ENCODE peak calls at places on chromosome 12, in six cellular contexts. A, D, C, T, H and O are unnamed samples.
A peak's percentile ranks its signal among the peaks of the same experiment; 100 is the strongest.

GRCh38 chr12:4203772-4204376 is 69.7 kb upstream of the CCND2 start:
- DNase-seq in D (no peak), T (peak; percentile 51), A (no peak), C (no peak), H (no peak), O (no peak)

GRCh38 chr12:95829395-95829794 is 29.4 kb upstream of the SNRPF start:
- DNase-seq in T (no peak), H (no peak), A (no peak), C (no peak), D (no peak), O (no peak)

GRCh38 chr12:401235-402126 is at the start of gene CCDC77:
- DNase-seq in T (peak; percentile 94), A (peak; percentile 92), C (peak; percentile 93), D (peak; percentile 93), H (peak; percentile 91), O (no peak)

GRCh38 chr12:22986997-22987396 is 362.0 kb downstream of the ETNK1 start:
- DNase-seq in A (no peak), C (no peak), T (no peak), D (no peak), H (no peak), O (no peak)

GRCh38 chr12:92078167-92079053 is 67.2 kb downstream of the BTG1 start:
- DNase-seq in T (peak; percentile 82), D (peak; percentile 59), H (peak; percentile 84), A (no peak), C (peak; percentile 18), O (peak; percentile 66)

GRCh38 chr12:6949063-6949594 is 2.0 kb upstream of the PTPN6 start:
- DNase-seq in D (no peak), T (no peak), C (no peak), H (no peak), A (no peak), O (no peak)

GRCh38 chr12:27709932-27710591 is 570 bp upstream of the MRPS35 start:
- DNase-seq in A (peak; percentile 46), C (peak; percentile 35), T (peak; percentile 65), D (no peak), H (peak; percentile 35), O (no peak)

GRCh38 chr12:29732211-29732992 is 51.3 kb downstream of the TMTC1 start:
- DNase-seq in C (no peak), D (no peak), T (no peak), A (no peak), H (no peak), O (no peak)

GRCh38 chr12:112842441-112842840 is 50.9 kb downstream of the RPH3A start:
- DNase-seq in T (no peak), H (no peak), A (no peak), D (no peak), C (no peak), O (no peak)

GRCh38 chr12:80422549-80422948 is 21.5 kb upstream of the PTPRQ start:
- DNase-seq in D (no peak), A (no peak), C (no peak), T (no peak), H (no peak), O (no peak)

GRCh38 chr12:52551466-52551865 is 1.5 kb downstream of the KRT71 start:
- DNase-seq in A (no peak), H (no peak), D (no peak), T (no peak), C (no peak), O (no peak)

GRCh38 chr12:53097564-53098353 is at the start of gene IGFBP6:
- DNase-seq in C (peak; percentile 66), D (peak; percentile 81), T (peak; percentile 68), H (no peak), A (no peak), O (peak; percentile 17)

GRCh38 chr12:52685406-52685890 is 5.2 kb upstream of the KRT1 start:
- DNase-seq in T (no peak), A (no peak), D (no peak), C (no peak), H (no peak), O (no peak)

GRCh38 chr12:110983811-110984210 is 63.4 kb upstream of the MYL2 start:
- DNase-seq in C (no peak), T (no peak), D (no peak), H (no peak), A (no peak), O (no peak)

GRCh38 chr12:45887544-45887943 is 102.8 kb downstream of the SCAF11 start:
- DNase-seq in A (no peak), C (no peak), H (no peak), D (no peak), T (no peak), O (no peak)

GRCh38 chr12:52918784-52919183 is 13.9 kb upstream of the KRT8 start:
- DNase-seq in D (no peak), T (no peak), C (no peak), A (no peak), H (no peak), O (no peak)

GRCh38 chr12:30902606-30903005 is 23.9 kb upstream of the TSPAN11 start:
- DNase-seq in A (no peak), C (no peak), D (no peak), T (no peak), H (no peak), O (no peak)

GRCh38 chr12:12610711-12611110 is 965 bp upstream of the CREBL2 start:
- DNase-seq in T (no peak), H (no peak), D (no peak), C (no peak), A (no peak), O (no peak)

GRCh38 chr12:12612403-12612802 is 727 bp downstream of the CREBL2 start:
- DNase-seq in C (no peak), D (no peak), T (peak; percentile 84), H (no peak), A (no peak), O (peak; percentile 44)

GRCh38 chr12:12613334-12613733 is 1.7 kb downstream of the CREBL2 start:
- DNase-seq in D (no peak), H (no peak), C (no peak), T (peak; percentile 48), A (no peak), O (peak; percentile 13)

GRCh38 chr12:12609692-12610091 is 2.0 kb upstream of the CREBL2 start:
- DNase-seq in T (no peak), C (no peak), H (no peak), D (no peak), A (no peak), O (no peak)

DNA sequence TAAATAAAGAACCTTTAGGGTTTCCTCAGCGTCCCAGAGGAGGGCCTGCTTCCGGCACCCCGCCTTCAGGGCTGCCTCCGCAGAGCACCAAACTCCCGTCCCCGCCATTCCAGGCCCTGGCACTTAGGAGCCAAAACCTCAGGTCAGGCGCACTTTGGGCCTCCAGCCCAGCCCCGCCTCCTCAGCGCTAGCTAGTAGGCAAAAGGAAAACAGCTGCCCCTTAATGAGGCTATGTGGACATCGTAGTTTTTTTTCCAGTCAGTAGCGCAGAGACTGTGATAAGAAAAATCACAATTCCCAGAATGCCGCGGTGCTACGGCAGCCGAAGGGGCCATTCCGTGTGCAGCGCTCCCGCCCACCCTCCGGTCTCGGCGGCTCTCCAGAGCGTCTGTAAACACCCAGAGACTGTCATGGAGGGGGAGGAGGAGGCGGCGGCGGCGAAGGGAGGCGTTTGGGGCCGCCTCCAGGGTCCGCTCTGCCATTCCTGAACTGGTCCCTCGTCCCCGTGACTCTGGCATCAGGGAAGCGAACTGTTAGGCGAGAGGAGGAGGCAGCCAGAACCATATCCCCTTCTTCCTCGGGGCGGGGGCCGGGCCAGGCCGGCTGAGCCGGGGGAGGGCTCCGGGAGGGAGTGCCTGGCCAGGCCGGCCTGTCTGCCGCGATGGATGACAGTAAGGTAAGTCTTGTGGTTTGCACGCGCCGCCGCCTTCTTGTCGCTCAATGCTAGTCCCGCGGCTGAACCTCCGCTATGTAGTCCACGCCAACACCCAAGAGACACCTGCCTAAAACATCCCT is at the start of gene CREBL2:
- DNase-seq in T (peak; percentile 96), H (peak; percentile 95), A (peak; percentile 92), C (peak; percentile 93), D (peak; percentile 78), O (peak; percentile 97)
- TF ChIP-seq POLR2A in T (peak; percentile 52), H (no peak), A (peak; percentile 55), C (peak; percentile 88), D (peak; percentile 75), O (peak; percentile 84)

DNA sequence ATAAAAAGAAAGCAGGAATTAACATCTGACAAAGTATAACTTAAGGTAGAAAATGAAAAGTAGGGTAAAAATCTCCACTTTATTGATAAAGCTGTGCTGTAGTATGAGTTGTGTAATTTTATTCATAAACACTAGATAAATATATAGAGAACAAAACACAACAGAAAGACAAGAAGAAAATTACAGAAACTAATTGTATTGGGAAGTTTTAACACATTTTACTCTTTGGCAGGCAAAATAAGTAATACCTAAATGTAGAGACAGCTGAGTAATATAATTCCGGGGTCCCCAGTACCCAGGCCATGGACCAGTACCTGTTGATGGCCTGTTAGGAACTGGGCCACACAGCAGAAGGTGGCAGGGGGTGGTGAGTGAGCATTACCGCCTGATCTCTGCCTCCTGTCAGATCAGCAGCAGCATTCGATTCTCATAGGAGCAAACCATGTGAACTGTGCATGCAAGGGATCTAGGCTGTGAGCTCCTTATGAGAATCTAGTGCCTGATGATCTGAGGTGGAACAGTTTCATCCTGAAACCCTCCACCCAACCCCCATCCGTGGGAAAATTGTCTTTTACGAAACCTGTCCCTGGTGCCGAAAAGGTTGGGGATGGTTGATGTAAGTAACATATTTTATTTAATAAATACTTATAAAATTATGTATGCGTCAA is 84.4 kb upstream of the ETV6 start:
- DNase-seq in H (no peak), D (no peak), T (no peak), A (no peak), C (no peak), O (no peak)
- TF ChIP-seq POLR2A in H (no peak), D (no peak), T (no peak), A (no peak), C (no peak), O (no peak)

DNA sequence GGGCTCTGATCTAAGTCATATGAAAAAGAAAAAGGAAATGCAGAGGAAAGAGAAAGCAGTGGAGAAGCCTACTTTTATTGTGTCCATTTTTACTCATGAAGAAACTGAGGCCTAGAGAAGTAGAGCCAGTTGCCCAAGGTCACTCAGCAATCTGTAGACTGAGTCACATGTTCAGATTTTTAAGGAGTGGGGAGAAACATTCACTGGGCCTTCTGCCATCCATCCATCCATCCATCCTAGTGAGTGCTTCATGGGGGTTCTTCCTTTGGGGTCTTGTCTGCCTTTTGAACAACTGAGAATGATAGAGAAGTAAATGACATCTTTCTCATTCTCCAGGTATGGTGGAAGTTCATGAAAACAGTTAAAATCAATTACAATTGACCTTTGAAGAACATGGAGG is 233.6 kb upstream of the SRRM4 start:
- DNase-seq in A (no peak), T (no peak), H (no peak), D (no peak), C (no peak), O (no peak)
- TF ChIP-seq POLR2A in A (no peak), T (no peak), H (no peak), D (no peak), C (no peak), O (no peak)

GRCh38 chr12:48296586-48297396 is 53.9 kb downstream of the ZNF641 start:
- DNase-seq in C (peak; percentile 81), D (peak; percentile 65), H (peak; percentile 59), A (peak; percentile 76), T (peak; percentile 40), O (peak; percentile 69)
- TF ChIP-seq POLR2A in C (no peak), D (peak; percentile 69), H (no peak), A (peak; percentile 15), T (no peak), O (no peak)

GRCh38 chr12:94777936-94778335 is 127.6 kb upstream of the TMCC3 start:
- DNase-seq in T (no peak), H (no peak), C (no peak), D (no peak), A (no peak), O (no peak)
- TF ChIP-seq POLR2A in T (no peak), H (no peak), C (no peak), D (no peak), A (no peak), O (no peak)